ENCODE peak calls at places on chromosomes 6 and 20, in nine cellular contexts. G is iPS DF 6.9; P is CD4-positive, alpha-beta memory T cell; U is midbrain; S is coronary artery; C is GM23248; W is HFF-Myc; F is AG08395; R is suprapubic skin. Q is an unnamed sample.

GRCh38 chr6:219641-220198 is 72.6 kb upstream of the DUSP22 start:
- DNase-seq in U (peak), F (no peak), S (no peak), G (no peak), C (peak), W (no peak), R (peak), P (no peak), Q (peak)

GRCh38 chr6:14848019-14848418 is 397.9 kb upstream of the JARID2 start:
- DNase-seq in S (no peak), G (no peak), F (peak), U (no peak), W (no peak), C (peak), P (no peak), R (no peak), Q (no peak)

GRCh38 chr6:149766156-149766768 is 16.7 kb downstream of the PCMT1 start:
- DNase-seq in F (no peak), P (no peak), G (no peak), U (no peak), R (no peak), S (no peak), C (peak), W (no peak), Q (no peak)

GRCh38 chr6:34745277-34746103 is 11.8 kb upstream of the SNRPC start:
- DNase-seq in P (no peak), S (no peak), G (no peak), W (no peak), C (peak), F (no peak), R (peak), U (no peak), Q (no peak)

GRCh38 chr6:3722211-3722621 is 29.3 kb downstream of the PXDC1 start:
- DNase-seq in U (no peak), F (peak), W (peak), S (no peak), C (peak), P (no peak), G (no peak), R (no peak), Q (peak)

GRCh38 chr20:38139919-38140753 is 24.9 kb downstream of the TGM2 start:
- DNase-seq in P (no peak), S (peak), G (no peak), R (no peak), C (no peak), F (no peak), W (no peak), U (no peak), Q (no peak)

GRCh38 chr20:38651562-38651961 is 50.0 kb downstream of the ARHGAP40 start:
- DNase-seq in G (no peak), W (no peak), R (no peak), S (no peak), F (no peak), U (no peak), P (no peak), C (no peak), Q (no peak)

GRCh38 chr20:23147964-23148720 is 62.0 kb upstream of the CD93 start:
- DNase-seq in U (no peak), R (peak), F (peak), S (peak), P (no peak), C (peak), G (no peak), W (no peak), Q (peak)

GRCh38 chr6:42028234-42029061 is 21.9 kb upstream of the TAF8 start:
- DNase-seq in F (peak), W (no peak), P (no peak), S (no peak), U (no peak), G (no peak), R (no peak), C (peak), Q (peak)

GRCh38 chr6:151413372-151414145 is 22.2 kb upstream of the ZBTB2 start:
- DNase-seq in P (peak), W (no peak), R (no peak), U (no peak), G (no peak), S (no peak), F (no peak), C (no peak), Q (no peak)

GRCh38 chr6:145071836-145072235 is 663.5 kb downstream of the EPM2A start:
- DNase-seq in F (peak), C (peak), S (no peak), G (no peak), R (no peak), U (no peak), P (no peak), W (no peak), Q (peak)